ENCODE peak calls at places on chromosomes 3 and 15, in four cellular contexts. X is GM03348, V is RPMI8226, S is iris pigment epithelial cell. T is an unnamed sample.
A peak's percentile ranks its signal among the peaks of the same experiment; 100 is the strongest.

GRCh38 chr3:122794779-122795673 is at the start of gene SLC49A4:
- DNase-seq in V (peak; percentile 90), S (peak; percentile 73), X (peak; percentile 98), T (peak; percentile 81)

GRCh38 chr15:68676011-68676605 is 97.3 kb downstream of the CORO2B start:
- DNase-seq in V (no peak), S (peak; percentile 2), X (no peak), T (peak; percentile 39)

GRCh38 chr3:174049443-174049842 is 651.9 kb downstream of the NLGN1 start:
- DNase-seq in S (no peak), X (no peak), V (no peak), T (no peak)

GRCh38 chr15:58931985-58932384 is 1.5 kb downstream of the SLTM start:
- DNase-seq in V (peak; percentile 74), X (peak; percentile 35), S (peak; percentile 60), T (peak; percentile 46)

GRCh38 chr15:75095594-75095993 is 72.2 kb downstream of the PPCDC start:
- DNase-seq in V (no peak), S (no peak), X (no peak), T (no peak)

GRCh38 chr15:25175789-25176615 is 221.2 kb downstream of the SNRPN start:
- DNase-seq in S (no peak), X (peak; percentile 2), V (no peak), T (peak; percentile 22)

GRCh38 chr3:21392521-21392920 is 358.5 kb downstream of the ZNF385D start:
- DNase-seq in V (no peak), S (peak; percentile 0), X (peak; percentile 44), T (no peak)

GRCh38 chr3:107810195-107811071 is 280.4 kb downstream of the CD47 start:
- DNase-seq in S (no peak), X (no peak), V (no peak), T (no peak)

GRCh38 chr3:170768334-170768801 is 101.6 kb downstream of the RPL22L1 start:
- DNase-seq in V (no peak), X (peak; percentile 38), S (peak; percentile 54), T (no peak)

GRCh38 chr3:16663852-16664712 is 58.9 kb upstream of the DAZL start:
- DNase-seq in X (peak; percentile 6), V (no peak), S (no peak), T (no peak)

GRCh38 chr15:88194162-88194561 is 62.4 kb downstream of the NTRK3 start:
- DNase-seq in V (no peak), X (no peak), S (no peak), T (no peak)

GRCh38 chr3:105343991-105344390 is 22.7 kb upstream of the ALCAM start:
- DNase-seq in X (no peak), S (no peak), V (no peak), T (no peak)

GRCh38 chr15:72237286-72238224 is 6.6 kb upstream of the PKM start:
- DNase-seq in X (peak; percentile 93), V (peak; percentile 88), S (peak; percentile 98), T (peak; percentile 64)

GRCh38 chr3:52689151-52689550 is 3.3 kb downstream of the GNL3 start:
- DNase-seq in X (no peak), S (no peak), V (no peak), T (no peak)

GRCh38 chr15:75195766-75196241 is 5.9 kb upstream of the C15orf39 start:
- DNase-seq in S (no peak), V (no peak), X (no peak), T (no peak)

GRCh38 chr15:85354948-85355347 is 25.5 kb upstream of the AKAP13 start:
- DNase-seq in X (no peak), S (no peak), V (no peak), T (no peak)

T was measured in stomach.